ENCODE peak calls at places on chromosomes 3 and 15, in four cellular contexts. R is cardiac muscle cell, C is fibroblast of pulmonary artery, U is AG10803. Q is an unnamed sample.
A peak's percentile ranks its signal among the peaks of the same experiment; 100 is the strongest.

GRCh38 chr3:36981006-36981405 is 11.9 kb downstream of the EPM2AIP1 start:
- DNase-seq in U (no peak), C (no peak), R (no peak), Q (no peak)

GRCh38 chr15:101474233-101474632 is 15.3 kb downstream of the PCSK6 start:
- DNase-seq in U (no peak), C (no peak), R (no peak), Q (no peak)

GRCh38 chr3:171531716-171532115 is 71.5 kb upstream of the TNIK start:
- DNase-seq in R (no peak), U (no peak), C (no peak), Q (no peak)

GRCh38 chr3:134485075-134485536 is 679 bp downstream of the ANAPC13 start:
- DNase-seq in R (no peak), U (peak; percentile 30), C (peak; percentile 37), Q (no peak)

GRCh38 chr3:73624363-73625123 is at the start of gene PDZRN3:
- DNase-seq in R (peak; percentile 90), U (peak; percentile 84), C (peak; percentile 68), Q (no peak)

GRCh38 chr3:176930942-176931341 is 266.3 kb downstream of the TBL1XR1 start:
- DNase-seq in C (no peak), R (no peak), U (no peak), Q (no peak)

GRCh38 chr15:70132571-70132970 is 34.9 kb upstream of the TLE3 start:
- DNase-seq in U (no peak), C (no peak), R (no peak), Q (no peak)

GRCh38 chr15:67405208-67406191 is 115.4 kb upstream of the C15orf61 start:
- DNase-seq in U (peak; percentile 49), R (peak; percentile 82), C (peak; percentile 68), Q (peak; percentile 18)

GRCh38 chr3:25257026-25257425 is 171.0 kb upstream of the RARB start:
- DNase-seq in U (peak; percentile 25), C (peak; percentile 6), R (peak; percentile 12), Q (no peak)

GRCh38 chr15:40104865-40105516 is 3.7 kb downstream of the BMF start:
- DNase-seq in U (peak; percentile 73), R (peak; percentile 93), C (peak; percentile 88), Q (peak; percentile 59)

GRCh38 chr15:40104296-40104864 is 4.3 kb downstream of the BMF start:
- DNase-seq in C (no peak), R (no peak), U (no peak), Q (no peak)

GRCh38 chr15:40100947-40101905 is 7.5 kb downstream of the BMF start:
- DNase-seq in R (no peak), U (no peak), C (no peak), Q (no peak)

GRCh38 chr15:40103864-40104271 is 4.8 kb downstream of the BMF start:
- DNase-seq in R (no peak), C (no peak), U (peak; percentile 63), Q (no peak)

DNA sequence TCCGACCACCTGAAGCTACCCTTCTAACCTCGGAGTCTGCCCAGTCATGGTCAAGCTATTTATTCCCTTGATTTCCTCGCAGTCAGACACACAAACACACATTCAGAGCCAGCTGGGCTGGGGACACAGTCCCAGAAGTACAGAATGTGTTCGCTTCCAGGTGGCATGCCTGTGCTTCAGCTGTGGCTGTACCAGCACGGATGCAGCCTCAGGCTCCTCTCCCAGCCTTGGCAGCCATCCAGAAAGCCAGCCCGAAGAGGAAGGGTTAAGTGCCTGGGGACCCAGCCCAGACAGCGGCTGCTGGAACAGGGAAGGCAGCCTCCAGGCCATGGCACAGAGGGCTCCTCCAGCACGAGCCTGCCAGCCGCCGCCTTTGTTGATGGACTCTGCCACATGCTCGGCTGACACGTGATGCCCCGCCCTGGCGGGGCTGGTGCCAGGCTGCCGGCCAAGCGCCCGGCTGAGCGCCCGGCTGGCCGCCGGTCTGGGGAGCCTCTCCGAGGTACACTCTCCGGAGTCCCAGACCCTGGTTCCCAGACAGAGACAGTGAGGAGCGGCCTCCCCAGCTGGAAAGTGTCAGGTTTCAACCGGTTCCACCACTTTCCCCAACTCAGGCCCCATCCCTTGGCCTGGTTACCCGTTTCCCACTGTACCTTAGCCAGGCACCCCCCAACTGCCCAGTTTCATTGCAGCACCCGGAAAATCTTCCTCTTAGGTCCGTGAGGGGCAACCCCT is 5.4 kb downstream of the BMF start:
- DNase-seq in R (peak; percentile 64), U (peak; percentile 88), C (peak; percentile 58), Q (peak; percentile 48)
- H3K4me3 ChIP-seq in R (peak overlapping the region; percentile 4), U (peak overlapping the region; percentile 23), C (no peak overlapping the region), Q (no peak overlapping the region)

GRCh38 chr15:33738941-33739664 is 229.2 kb upstream of the CHRM5 start:
- DNase-seq in R (no peak), U (no peak), C (no peak), Q (no peak)

GRCh38 chr15:33735143-33735542 is 233.2 kb upstream of the CHRM5 start:
- DNase-seq in R (no peak), U (no peak), C (no peak), Q (no peak)

GRCh38 chr15:33737687-33738606 is 230.3 kb upstream of the CHRM5 start:
- DNase-seq in C (peak; percentile 41), U (peak; percentile 13), R (peak; percentile 39), Q (no peak)

GRCh38 chr15:33730815-33731214 is 237.5 kb upstream of the CHRM5 start:
- DNase-seq in R (no peak), C (no peak), U (no peak), Q (no peak)

GRCh38 chr15:33735637-33736247 is 232.6 kb upstream of the CHRM5 start:
- DNase-seq in U (peak; percentile 7), R (peak; percentile 62), C (peak; percentile 64), Q (no peak)
- TF ChIP-seq CTCF in U (peak; percentile 52), R (peak; percentile 66), C (peak; percentile 73), Q (peak; percentile 69)

GRCh38 chr3:69113536-69113935 is 8.9 kb downstream of the LMOD3 start:
- DNase-seq in R (peak; percentile 41), C (no peak), U (no peak), Q (no peak)

GRCh38 chr3:69116897-69117296 is 5.5 kb downstream of the LMOD3 start:
- DNase-seq in C (no peak), U (no peak), R (no peak), Q (no peak)

GRCh38 chr3:69118555-69118954 is 3.8 kb downstream of the LMOD3 start:
- DNase-seq in U (no peak), C (no peak), R (no peak), Q (no peak)

GRCh38 chr3:69116162-69116561 is 6.2 kb downstream of the LMOD3 start:
- DNase-seq in R (no peak), C (no peak), U (no peak), Q (no peak)

GRCh38 chr3:69115731-69116130 is 6.7 kb downstream of the LMOD3 start:
- DNase-seq in U (peak; percentile 13), C (peak; percentile 30), R (peak; percentile 14), Q (no peak)
- H3K4me3 ChIP-seq in U (no peak overlapping the region), C (no peak overlapping the region), R (no peak overlapping the region), Q (no peak overlapping the region)

GRCh38 chr3:65412591-65412990 is 626.1 kb downstream of the MAGI1 start:
- DNase-seq in U (no peak), C (no peak), R (no peak), Q (no peak)
- TF ChIP-seq CTCF in U (no peak), C (no peak), R (no peak), Q (no peak)

GRCh38 chr15:88900982-88901418 is 5.7 kb upstream of the HAPLN3 start:
- DNase-seq in C (no peak), R (no peak), U (no peak), Q (no peak)
- H3K4me3 ChIP-seq in C (no peak overlapping the region), R (no peak overlapping the region), U (no peak overlapping the region), Q (no peak overlapping the region)

GRCh38 chr15:22887157-22887951 is 48.9 kb downstream of the NIPA2 start:
- DNase-seq in R (peak; percentile 42), C (peak; percentile 58), U (peak; percentile 78), Q (peak; percentile 45)

GRCh38 chr15:22885105-22885504 is 46.6 kb downstream of the NIPA2 start:
- DNase-seq in U (no peak), C (no peak), R (no peak), Q (no peak)

GRCh38 chr15:22881739-22882440 is 43.4 kb downstream of the NIPA2 start:
- DNase-seq in R (no peak), C (no peak), U (no peak), Q (no peak)

GRCh38 chr15:22883196-22883595 is 44.7 kb downstream of the NIPA2 start:
- DNase-seq in C (no peak), U (no peak), R (no peak), Q (no peak)

DNA sequence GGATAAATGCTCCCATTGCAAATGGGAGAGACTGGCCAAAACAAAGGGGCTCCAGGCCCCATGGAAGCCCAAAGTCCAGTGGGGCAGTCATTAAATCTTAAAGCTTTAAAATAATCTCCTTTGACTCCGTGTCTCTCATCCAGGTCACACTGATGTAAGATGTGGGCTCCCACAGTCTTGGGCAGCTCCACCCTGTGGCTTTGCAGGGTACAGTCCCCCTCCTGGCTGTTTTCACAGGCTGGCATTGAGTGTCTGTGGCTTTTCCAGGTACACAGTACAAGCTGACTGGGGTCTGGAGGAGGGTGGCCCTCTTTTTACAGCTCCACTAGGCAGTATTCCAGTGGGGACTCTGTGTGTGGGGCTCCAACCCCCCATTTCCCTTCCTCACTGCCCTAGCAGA is 45.9 kb downstream of the NIPA2 start:
- DNase-seq in C (no peak), U (no peak), R (no peak), Q (no peak)
- TF ChIP-seq CTCF in C (peak; percentile 13), U (peak; percentile 16), R (peak; percentile 21), Q (no peak)

GRCh38 chr3:12484983-12485327 is 675 bp downstream of the TSEN2 start:
- DNase-seq in R (no peak), C (no peak), U (no peak), Q (no peak)

GRCh38 chr3:12486001-12486400 is 1.7 kb downstream of the TSEN2 start:
- DNase-seq in R (no peak), C (no peak), U (no peak), Q (no peak)

GRCh38 chr3:12484198-12484982 is at the start of gene TSEN2:
- DNase-seq in C (peak; percentile 97), R (peak; percentile 97), U (peak; percentile 89), Q (peak; percentile 69)

GRCh38 chr3:12483872-12484197 is 445 bp upstream of the TSEN2 start:
- DNase-seq in C (no peak), R (no peak), U (no peak), Q (no peak)

GRCh38 chr3:12483364-12483763 is 916 bp upstream of the TSEN2 start:
- DNase-seq in C (peak; percentile 31), R (peak; percentile 50), U (no peak), Q (no peak)
- H3K4me3 ChIP-seq in C (no peak overlapping the region), R (peak overlapping the region; percentile 59), U (no peak overlapping the region), Q (no peak overlapping the region)

GRCh38 chr15:22838292-22839042 is at the start of gene NIPA2:
- DNase-seq in U (peak; percentile 97), C (peak; percentile 98), R (peak; percentile 99), Q (peak; percentile 90)
- TF ChIP-seq CTCF in U (peak; percentile 3), C (no peak), R (no peak), Q (peak; percentile 11)

GRCh38 chr3:64488938-64489337 is 198.9 kb downstream of the ADAMTS9 start:
- DNase-seq in R (no peak), U (no peak), C (no peak), Q (no peak)
- H3K4me3 ChIP-seq in R (no peak overlapping the region), U (no peak overlapping the region), C (no peak overlapping the region), Q (no peak overlapping the region)

Q was measured in AG09309.